ENCODE peak calls at places on chromosomes 6 and 20, in ten cellular contexts. One of them, this sample, is unnamed.

GRCh38 chr6:4460595-4461475 is 315.4 kb upstream of the CDYL start:
- DNase-seq in mesendoderm: no peak
- DNase-seq in activated effector memory CD4-positive, alpha-beta T cell treated with Interleukin-2 at 50 U/mL for 16 hours: no peak
- DNase-seq in fibroblast of lung: peak
- DNase-seq in AG04450: peak
- DNase-seq in NCI-H1092 treated with DMSO at 0.1 percent for 48 hours: no peak
- DNase-seq in cerebellum: peak
- DNase-seq in foreskin fibroblast: peak
- DNase-seq in GM23248: peak
- DNase-seq in AG09309: no peak
- DNase-seq in this sample: peak

GRCh38 chr6:6701864-6702263 is 113.3 kb downstream of the LY86 start:
- DNase-seq in cerebellum: no peak
- DNase-seq in fibroblast of lung: no peak
- DNase-seq in AG09309: no peak
- DNase-seq in GM23248: peak
- DNase-seq in AG04450: no peak
- DNase-seq in activated effector memory CD4-positive, alpha-beta T cell treated with Interleukin-2 at 50 U/mL for 16 hours: no peak
- DNase-seq in foreskin fibroblast: no peak
- DNase-seq in NCI-H1092 treated with DMSO at 0.1 percent for 48 hours: no peak
- DNase-seq in mesendoderm: no peak
- DNase-seq in this sample: no peak

GRCh38 chr20:63974402-63975200 is 4.8 kb downstream of the SAMD10 start:
- DNase-seq in AG04450: no peak
- DNase-seq in AG09309: no peak
- DNase-seq in activated effector memory CD4-positive, alpha-beta T cell treated with Interleukin-2 at 50 U/mL for 16 hours: no peak
- DNase-seq in NCI-H1092 treated with DMSO at 0.1 percent for 48 hours: peak
- DNase-seq in cerebellum: peak
- DNase-seq in mesendoderm: no peak
- DNase-seq in fibroblast of lung: peak
- DNase-seq in foreskin fibroblast: peak
- DNase-seq in GM23248: no peak
- DNase-seq in this sample: no peak

GRCh38 chr6:51450248-51450957 is 631.7 kb downstream of the TFAP2B start:
- DNase-seq in AG09309: no peak
- DNase-seq in cerebellum: no peak
- DNase-seq in GM23248: no peak
- DNase-seq in fibroblast of lung: no peak
- DNase-seq in NCI-H1092 treated with DMSO at 0.1 percent for 48 hours: no peak
- DNase-seq in AG04450: no peak
- DNase-seq in mesendoderm: no peak
- DNase-seq in foreskin fibroblast: no peak
- DNase-seq in activated effector memory CD4-positive, alpha-beta T cell treated with Interleukin-2 at 50 U/mL for 16 hours: no peak
- DNase-seq in this sample: no peak

GRCh38 chr6:134115715-134116074 is 63.3 kb upstream of the SLC2A12 start:
- DNase-seq in GM23248: no peak
- DNase-seq in fibroblast of lung: no peak
- DNase-seq in mesendoderm: no peak
- DNase-seq in foreskin fibroblast: no peak
- DNase-seq in AG04450: no peak
- DNase-seq in activated effector memory CD4-positive, alpha-beta T cell treated with Interleukin-2 at 50 U/mL for 16 hours: no peak
- DNase-seq in NCI-H1092 treated with DMSO at 0.1 percent for 48 hours: no peak
- DNase-seq in cerebellum: no peak
- DNase-seq in AG09309: no peak
- DNase-seq in this sample: peak

GRCh38 chr6:105804000-105804399 is 282.1 kb upstream of the PRDM1 start:
- DNase-seq in mesendoderm: no peak
- DNase-seq in GM23248: no peak
- DNase-seq in activated effector memory CD4-positive, alpha-beta T cell treated with Interleukin-2 at 50 U/mL for 16 hours: no peak
- DNase-seq in AG04450: no peak
- DNase-seq in NCI-H1092 treated with DMSO at 0.1 percent for 48 hours: no peak
- DNase-seq in fibroblast of lung: no peak
- DNase-seq in foreskin fibroblast: no peak
- DNase-seq in cerebellum: no peak
- DNase-seq in AG09309: no peak
- DNase-seq in this sample: no peak

GRCh38 chr6:2264932-2265331 is 19.5 kb upstream of the GMDS start:
- DNase-seq in AG09309: no peak
- DNase-seq in GM23248: peak
- DNase-seq in AG04450: no peak
- DNase-seq in activated effector memory CD4-positive, alpha-beta T cell treated with Interleukin-2 at 50 U/mL for 16 hours: no peak
- DNase-seq in cerebellum: no peak
- DNase-seq in NCI-H1092 treated with DMSO at 0.1 percent for 48 hours: no peak
- DNase-seq in foreskin fibroblast: peak
- DNase-seq in fibroblast of lung: peak
- DNase-seq in mesendoderm: no peak
- DNase-seq in this sample: no peak

GRCh38 chr6:38262041-38262440 is 377.7 kb downstream of the BTBD9 start:
- DNase-seq in cerebellum: no peak
- DNase-seq in activated effector memory CD4-positive, alpha-beta T cell treated with Interleukin-2 at 50 U/mL for 16 hours: no peak
- DNase-seq in NCI-H1092 treated with DMSO at 0.1 percent for 48 hours: no peak
- DNase-seq in fibroblast of lung: peak
- DNase-seq in AG09309: no peak
- DNase-seq in mesendoderm: peak
- DNase-seq in AG04450: peak
- DNase-seq in foreskin fibroblast: peak
- DNase-seq in GM23248: peak
- DNase-seq in this sample: no peak

GRCh38 chr6:7196019-7196402 is 88.2 kb downstream of the RREB1 start:
- DNase-seq in foreskin fibroblast: no peak
- DNase-seq in fibroblast of lung: no peak
- DNase-seq in GM23248: peak
- DNase-seq in activated effector memory CD4-positive, alpha-beta T cell treated with Interleukin-2 at 50 U/mL for 16 hours: no peak
- DNase-seq in NCI-H1092 treated with DMSO at 0.1 percent for 48 hours: no peak
- DNase-seq in AG09309: no peak
- DNase-seq in AG04450: no peak
- DNase-seq in mesendoderm: no peak
- DNase-seq in cerebellum: no peak
- DNase-seq in this sample: no peak

GRCh38 chr6:113707194-113707593 is 150.0 kb upstream of the MARCKS start:
- DNase-seq in AG09309: no peak
- DNase-seq in activated effector memory CD4-positive, alpha-beta T cell treated with Interleukin-2 at 50 U/mL for 16 hours: no peak
- DNase-seq in foreskin fibroblast: no peak
- DNase-seq in fibroblast of lung: no peak
- DNase-seq in GM23248: no peak
- DNase-seq in NCI-H1092 treated with DMSO at 0.1 percent for 48 hours: no peak
- DNase-seq in AG04450: no peak
- DNase-seq in mesendoderm: peak
- DNase-seq in cerebellum: no peak
- DNase-seq in this sample: no peak

GRCh38 chr6:34959221-34959620 is 70.2 kb downstream of the ANKS1A start:
- DNase-seq in activated effector memory CD4-positive, alpha-beta T cell treated with Interleukin-2 at 50 U/mL for 16 hours: no peak
- DNase-seq in mesendoderm: no peak
- DNase-seq in GM23248: no peak
- DNase-seq in fibroblast of lung: no peak
- DNase-seq in AG09309: no peak
- DNase-seq in NCI-H1092 treated with DMSO at 0.1 percent for 48 hours: no peak
- DNase-seq in foreskin fibroblast: no peak
- DNase-seq in AG04450: no peak
- DNase-seq in cerebellum: no peak
- DNase-seq in this sample: no peak

GRCh38 chr6:100948381-100949133 is 67.4 kb upstream of the ASCC3 start:
- DNase-seq in GM23248: no peak
- DNase-seq in fibroblast of lung: no peak
- DNase-seq in AG09309: no peak
- DNase-seq in foreskin fibroblast: peak
- DNase-seq in NCI-H1092 treated with DMSO at 0.1 percent for 48 hours: no peak
- DNase-seq in AG04450: no peak
- DNase-seq in activated effector memory CD4-positive, alpha-beta T cell treated with Interleukin-2 at 50 U/mL for 16 hours: no peak
- DNase-seq in cerebellum: no peak
- DNase-seq in mesendoderm: peak
- DNase-seq in this sample: no peak

GRCh38 chr20:17786221-17786718 is 86.5 kb downstream of the BANF2 start:
- DNase-seq in foreskin fibroblast: peak
- DNase-seq in mesendoderm: no peak
- DNase-seq in fibroblast of lung: peak
- DNase-seq in cerebellum: no peak
- DNase-seq in activated effector memory CD4-positive, alpha-beta T cell treated with Interleukin-2 at 50 U/mL for 16 hours: no peak
- DNase-seq in GM23248: peak
- DNase-seq in NCI-H1092 treated with DMSO at 0.1 percent for 48 hours: no peak
- DNase-seq in AG04450: peak
- DNase-seq in AG09309: peak
- DNase-seq in this sample: no peak

GRCh38 chr6:113944701-113945100 is 26.2 kb downstream of the HDAC2 start:
- DNase-seq in NCI-H1092 treated with DMSO at 0.1 percent for 48 hours: no peak
- DNase-seq in AG04450: no peak
- DNase-seq in foreskin fibroblast: peak
- DNase-seq in activated effector memory CD4-positive, alpha-beta T cell treated with Interleukin-2 at 50 U/mL for 16 hours: no peak
- DNase-seq in GM23248: no peak
- DNase-seq in fibroblast of lung: peak
- DNase-seq in mesendoderm: no peak
- DNase-seq in cerebellum: no peak
- DNase-seq in AG09309: no peak
- DNase-seq in this sample: no peak

GRCh38 chr6:16669227-16669626 is 92.0 kb downstream of the ATXN1 start:
- DNase-seq in foreskin fibroblast: peak
- DNase-seq in fibroblast of lung: no peak
- DNase-seq in mesendoderm: no peak
- DNase-seq in AG04450: no peak
- DNase-seq in activated effector memory CD4-positive, alpha-beta T cell treated with Interleukin-2 at 50 U/mL for 16 hours: peak
- DNase-seq in AG09309: no peak
- DNase-seq in GM23248: peak
- DNase-seq in cerebellum: no peak
- DNase-seq in NCI-H1092 treated with DMSO at 0.1 percent for 48 hours: no peak
- DNase-seq in this sample: no peak

GRCh38 chr20:35117148-35117547 is 24.5 kb upstream of the TRPC4AP start:
- DNase-seq in AG04450: no peak
- DNase-seq in fibroblast of lung: peak
- DNase-seq in NCI-H1092 treated with DMSO at 0.1 percent for 48 hours: no peak
- DNase-seq in foreskin fibroblast: peak
- DNase-seq in mesendoderm: no peak
- DNase-seq in activated effector memory CD4-positive, alpha-beta T cell treated with Interleukin-2 at 50 U/mL for 16 hours: no peak
- DNase-seq in cerebellum: no peak
- DNase-seq in AG09309: no peak
- DNase-seq in GM23248: peak
- DNase-seq in this sample: no peak

GRCh38 chr6:44779130-44779826 is 391.8 kb downstream of the CDC5L start:
- DNase-seq in foreskin fibroblast: no peak
- DNase-seq in fibroblast of lung: no peak
- DNase-seq in mesendoderm: no peak
- DNase-seq in activated effector memory CD4-positive, alpha-beta T cell treated with Interleukin-2 at 50 U/mL for 16 hours: no peak
- DNase-seq in AG09309: no peak
- DNase-seq in GM23248: no peak
- DNase-seq in cerebellum: no peak
- DNase-seq in AG04450: no peak
- DNase-seq in NCI-H1092 treated with DMSO at 0.1 percent for 48 hours: no peak
- DNase-seq in this sample: peak

GRCh38 chr6:149508485-149508884 is 23.7 kb upstream of the ZC3H12D start:
- DNase-seq in AG09309: no peak
- DNase-seq in fibroblast of lung: no peak
- DNase-seq in GM23248: no peak
- DNase-seq in activated effector memory CD4-positive, alpha-beta T cell treated with Interleukin-2 at 50 U/mL for 16 hours: no peak
- DNase-seq in mesendoderm: peak
- DNase-seq in foreskin fibroblast: no peak
- DNase-seq in NCI-H1092 treated with DMSO at 0.1 percent for 48 hours: no peak
- DNase-seq in cerebellum: no peak
- DNase-seq in AG04450: no peak
- DNase-seq in this sample: no peak

GRCh38 chr6:165991341-165991740 is 176.3 kb downstream of the TBXT start:
- DNase-seq in AG09309: no peak
- DNase-seq in NCI-H1092 treated with DMSO at 0.1 percent for 48 hours: no peak
- DNase-seq in activated effector memory CD4-positive, alpha-beta T cell treated with Interleukin-2 at 50 U/mL for 16 hours: no peak
- DNase-seq in cerebellum: no peak
- DNase-seq in AG04450: no peak
- DNase-seq in fibroblast of lung: no peak
- DNase-seq in foreskin fibroblast: no peak
- DNase-seq in GM23248: no peak
- DNase-seq in mesendoderm: no peak
- DNase-seq in this sample: no peak

GRCh38 chr6:169724554-169725269 is 412 bp upstream of the PHF10 start:
- DNase-seq in cerebellum: peak
- DNase-seq in activated effector memory CD4-positive, alpha-beta T cell treated with Interleukin-2 at 50 U/mL for 16 hours: peak
- DNase-seq in AG04450: no peak
- DNase-seq in GM23248: peak
- DNase-seq in mesendoderm: peak
- DNase-seq in NCI-H1092 treated with DMSO at 0.1 percent for 48 hours: peak
- DNase-seq in fibroblast of lung: peak
- DNase-seq in AG09309: no peak
- DNase-seq in foreskin fibroblast: peak
- DNase-seq in this sample: peak

GRCh38 chr6:108157972-108158441 is 7.8 kb upstream of the NR2E1 start:
- DNase-seq in foreskin fibroblast: no peak
- DNase-seq in fibroblast of lung: no peak
- DNase-seq in NCI-H1092 treated with DMSO at 0.1 percent for 48 hours: no peak
- DNase-seq in AG04450: no peak
- DNase-seq in cerebellum: no peak
- DNase-seq in GM23248: no peak
- DNase-seq in mesendoderm: no peak
- DNase-seq in AG09309: no peak
- DNase-seq in activated effector memory CD4-positive, alpha-beta T cell treated with Interleukin-2 at 50 U/mL for 16 hours: no peak
- DNase-seq in this sample: no peak

GRCh38 chr20:6395695-6396094 is 272.9 kb upstream of the FERMT1 start:
- DNase-seq in GM23248: no peak
- DNase-seq in cerebellum: no peak
- DNase-seq in activated effector memory CD4-positive, alpha-beta T cell treated with Interleukin-2 at 50 U/mL for 16 hours: no peak
- DNase-seq in AG09309: no peak
- DNase-seq in NCI-H1092 treated with DMSO at 0.1 percent for 48 hours: peak
- DNase-seq in foreskin fibroblast: no peak
- DNase-seq in mesendoderm: no peak
- DNase-seq in fibroblast of lung: peak
- DNase-seq in AG04450: no peak
- DNase-seq in this sample: no peak

GRCh38 chr20:22315771-22316170 is 268.6 kb downstream of the FOXA2 start:
- DNase-seq in AG04450: no peak
- DNase-seq in foreskin fibroblast: no peak
- DNase-seq in cerebellum: no peak
- DNase-seq in activated effector memory CD4-positive, alpha-beta T cell treated with Interleukin-2 at 50 U/mL for 16 hours: no peak
- DNase-seq in NCI-H1092 treated with DMSO at 0.1 percent for 48 hours: no peak
- DNase-seq in mesendoderm: no peak
- DNase-seq in AG09309: no peak
- DNase-seq in GM23248: no peak
- DNase-seq in fibroblast of lung: no peak
- DNase-seq in this sample: no peak

GRCh38 chr6:82227770-82228169 is 19.8 kb downstream of the IBTK start:
- DNase-seq in mesendoderm: no peak
- DNase-seq in AG04450: no peak
- DNase-seq in activated effector memory CD4-positive, alpha-beta T cell treated with Interleukin-2 at 50 U/mL for 16 hours: no peak
- DNase-seq in GM23248: no peak
- DNase-seq in cerebellum: no peak
- DNase-seq in fibroblast of lung: no peak
- DNase-seq in AG09309: no peak
- DNase-seq in foreskin fibroblast: no peak
- DNase-seq in NCI-H1092 treated with DMSO at 0.1 percent for 48 hours: no peak
- DNase-seq in this sample: no peak

GRCh38 chr6:126176266-126176665 is 163.6 kb upstream of the CENPW start:
- DNase-seq in AG04450: no peak
- DNase-seq in mesendoderm: peak
- DNase-seq in activated effector memory CD4-positive, alpha-beta T cell treated with Interleukin-2 at 50 U/mL for 16 hours: no peak
- DNase-seq in foreskin fibroblast: peak
- DNase-seq in fibroblast of lung: peak
- DNase-seq in AG09309: no peak
- DNase-seq in GM23248: peak
- DNase-seq in NCI-H1092 treated with DMSO at 0.1 percent for 48 hours: peak
- DNase-seq in cerebellum: no peak
- DNase-seq in this sample: no peak

GRCh38 chr6:12420626-12421025 is 130.5 kb downstream of the EDN1 start:
- DNase-seq in foreskin fibroblast: peak
- DNase-seq in activated effector memory CD4-positive, alpha-beta T cell treated with Interleukin-2 at 50 U/mL for 16 hours: no peak
- DNase-seq in AG09309: no peak
- DNase-seq in mesendoderm: no peak
- DNase-seq in fibroblast of lung: no peak
- DNase-seq in GM23248: peak
- DNase-seq in AG04450: no peak
- DNase-seq in cerebellum: no peak
- DNase-seq in NCI-H1092 treated with DMSO at 0.1 percent for 48 hours: no peak
- DNase-seq in this sample: no peak

GRCh38 chr6:87766211-87766610 is 64.2 kb upstream of the AKIRIN2 start:
- DNase-seq in activated effector memory CD4-positive, alpha-beta T cell treated with Interleukin-2 at 50 U/mL for 16 hours: no peak
- DNase-seq in NCI-H1092 treated with DMSO at 0.1 percent for 48 hours: no peak
- DNase-seq in mesendoderm: no peak
- DNase-seq in foreskin fibroblast: no peak
- DNase-seq in AG04450: no peak
- DNase-seq in cerebellum: no peak
- DNase-seq in GM23248: no peak
- DNase-seq in fibroblast of lung: peak
- DNase-seq in AG09309: no peak
- DNase-seq in this sample: no peak

GRCh38 chr20:39271205-39271604 is 309.1 kb downstream of the DHX35 start:
- DNase-seq in AG09309: no peak
- DNase-seq in AG04450: no peak
- DNase-seq in cerebellum: no peak
- DNase-seq in foreskin fibroblast: no peak
- DNase-seq in NCI-H1092 treated with DMSO at 0.1 percent for 48 hours: no peak
- DNase-seq in mesendoderm: peak
- DNase-seq in GM23248: no peak
- DNase-seq in fibroblast of lung: no peak
- DNase-seq in activated effector memory CD4-positive, alpha-beta T cell treated with Interleukin-2 at 50 U/mL for 16 hours: no peak
- DNase-seq in this sample: no peak

This sample was measured in globus pallidus.